ENCODE peak calls at places on chromosome 4, in four cellular contexts. R is cardiac muscle cell, B is fibroblast of lung, T is heart left ventricle. O is an unnamed sample.

GRCh38 chr4:99324978-99325377 is 3.8 kb upstream of the ADH1B start:
- DNase-seq in R (peak; percentile 95), B (peak; percentile 17), T (peak; percentile 60), O (no peak)

GRCh38 chr4:114316789-114317188 is 281.8 kb upstream of the UGT8 start:
- DNase-seq in R (no peak), B (no peak), T (no peak), O (no peak)

GRCh38 chr4:48032721-48033120 is 16.1 kb downstream of the NIPAL1 start:
- DNase-seq in R (peak; percentile 27), B (peak; percentile 6), T (no peak), O (no peak)

GRCh38 chr4:140743194-140743931 is 12.8 kb downstream of the TBC1D9 start:
- DNase-seq in R (no peak), B (peak; percentile 54), T (no peak), O (no peak)

GRCh38 chr4:165324203-165324917 is 3.1 kb upstream of the MSMO1 start:
- DNase-seq in R (no peak), B (no peak), T (no peak), O (no peak)

GRCh38 chr4:94253036-94253435 is 45.4 kb downstream of the SMARCAD1 start:
- DNase-seq in R (no peak), B (peak; percentile 33), T (no peak), O (no peak)

GRCh38 chr4:7546152-7546808 is 111.5 kb upstream of the PSAPL1 start:
- DNase-seq in R (no peak), B (no peak), T (no peak), O (no peak)

GRCh38 chr4:127196656-127197352 is 436.0 kb upstream of the INTU start:
- DNase-seq in R (no peak), B (no peak), T (peak; percentile 25), O (no peak)

GRCh38 chr4:793941-794621 is 31.8 kb downstream of the CPLX1 start:
- DNase-seq in R (no peak), B (peak; percentile 18), T (no peak), O (no peak)

GRCh38 chr4:173910911-173911310 is 372.6 kb downstream of the FBXO8 start:
- DNase-seq in R (no peak), B (no peak), T (no peak), O (no peak)

GRCh38 chr4:43132010-43132582 is 239.6 kb downstream of the GRXCR1 start:
- DNase-seq in R (peak; percentile 79), B (peak; percentile 65), T (peak; percentile 14), O (no peak)

GRCh38 chr4:130479020-130479419 is 1383.1 kb downstream of the C4orf33 start:
- DNase-seq in R (peak; percentile 36), B (peak; percentile 8), T (no peak), O (no peak)

GRCh38 chr4:1312821-1313640 is 23.3 kb downstream of the MAEA start:
- DNase-seq in R (no peak), B (no peak), T (no peak), O (no peak)

GRCh38 chr4:177499537-177499936 is 57.3 kb upstream of the AGA start:
- DNase-seq in R (no peak), B (no peak), T (no peak), O (no peak)

GRCh38 chr4:183797041-183797444 is 108.1 kb upstream of the STOX2 start:
- DNase-seq in R (no peak), B (no peak), T (peak; percentile 51), O (no peak)

GRCh38 chr4:119823891-119824290 is 195.3 kb upstream of the PDE5A start:
- DNase-seq in R (no peak), B (no peak), T (no peak), O (no peak)

GRCh38 chr4:7518871-7519637 is 84.3 kb upstream of the PSAPL1 start:
- DNase-seq in R (no peak), B (no peak), T (peak; percentile 69), O (no peak)

GRCh38 chr4:71184195-71184781 is 154.5 kb upstream of the SLC4A4 start:
- DNase-seq in R (peak; percentile 70), B (peak; percentile 69), T (peak; percentile 12), O (no peak)

GRCh38 chr4:73066928-73067327 is 2.6 kb downstream of the COX18 start:
- DNase-seq in R (no peak), B (no peak), T (no peak), O (no peak)

GRCh38 chr4:4599886-4600285 is 58.0 kb upstream of the STX18 start:
- DNase-seq in R (no peak), B (no peak), T (no peak), O (no peak)

GRCh38 chr4:82201805-82202636 is 171.8 kb downstream of the HNRNPD start:
- DNase-seq in R (peak; percentile 78), B (peak; percentile 20), T (peak; percentile 10), O (no peak)

GRCh38 chr4:142440093-142440492 is 406.0 kb downstream of the INPP4B start:
- DNase-seq in R (no peak), B (peak; percentile 47), T (no peak), O (no peak)

GRCh38 chr4:3263053-3263958 is 14.3 kb downstream of the MSANTD1 start:
- DNase-seq in R (no peak), B (no peak), T (peak; percentile 4), O (peak; percentile 47)

GRCh38 chr4:145076473-145076855 is 21.5 kb downstream of the ANAPC10 start:
- DNase-seq in R (no peak), B (peak; percentile 41), T (no peak), O (no peak)

GRCh38 chr4:153223418-153223792 is 19.2 kb downstream of the TRIM2 start:
- DNase-seq in R (peak; percentile 32), B (no peak), T (no peak), O (no peak)

GRCh38 chr4:25234390-25235367 is 846 bp downstream of the PI4K2B start:
- DNase-seq in R (peak; percentile 86), B (peak; percentile 78), T (peak; percentile 37), O (peak; percentile 79)

GRCh38 chr4:73599182-73599581 is 21.1 kb downstream of the RASSF6 start:
- DNase-seq in R (peak; percentile 78), B (peak; percentile 75), T (no peak), O (no peak)

GRCh38 chr4:70768301-70768948 is 46.7 kb downstream of the RUFY3 start:
- DNase-seq in R (no peak), B (peak; percentile 45), T (no peak), O (no peak)

GRCh38 chr4:38572798-38573197 is 91.2 kb upstream of the KLF3 start:
- DNase-seq in R (peak; percentile 51), B (no peak), T (no peak), O (no peak)

GRCh38 chr4:38576767-38577166 is 87.2 kb upstream of the KLF3 start:
- DNase-seq in R (no peak), B (no peak), T (no peak), O (no peak)

GRCh38 chr4:38577482-38577881 is 86.5 kb upstream of the KLF3 start:
- DNase-seq in R (no peak), B (no peak), T (no peak), O (no peak)

GRCh38 chr4:38570647-38571326 is 93.2 kb upstream of the KLF3 start:
- DNase-seq in R (no peak), B (no peak), T (no peak), O (no peak)

GRCh38 chr4:38574559-38575333 is 89.3 kb upstream of the KLF3 start:
- DNase-seq in R (no peak), B (no peak), T (no peak), O (no peak)
- H3K27ac ChIP-seq in R (no peak overlapping the region), B (no peak overlapping the region), T (no peak overlapping the region), O (no peak overlapping the region)

GRCh38 chr4:74665346-74665745 is 129.0 kb downstream of the BTC start:
- DNase-seq in R (no peak), B (no peak), T (no peak), O (no peak)

GRCh38 chr4:74667438-74667837 is 126.9 kb downstream of the BTC start:
- DNase-seq in R (no peak), B (no peak), T (no peak), O (no peak)

GRCh38 chr4:74669702-74670101 is 124.6 kb downstream of the BTC start:
- DNase-seq in R (no peak), B (no peak), T (no peak), O (no peak)

GRCh38 chr4:74670583-74670982 is 123.7 kb downstream of the BTC start:
- DNase-seq in R (peak; percentile 18), B (no peak), T (no peak), O (no peak)

DNA sequence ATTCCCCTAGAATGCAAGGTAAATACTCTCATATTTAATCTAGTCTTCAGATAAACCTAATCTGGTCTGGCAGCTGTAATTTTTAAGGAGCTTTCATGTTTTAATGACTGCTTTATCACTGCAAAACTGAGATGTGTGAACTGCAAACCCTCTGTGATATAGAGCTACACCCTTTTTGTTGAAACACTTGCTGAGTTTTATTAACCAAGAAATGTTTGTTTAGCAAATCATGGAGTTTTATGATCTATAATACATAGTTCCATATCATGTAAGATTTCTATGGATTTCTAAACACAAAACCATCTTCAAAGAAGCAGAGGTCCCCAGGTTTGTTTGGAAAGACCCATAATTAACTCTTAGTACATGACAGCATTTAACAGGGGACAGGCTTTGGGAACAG is 126.4 kb downstream of the BTC start:
- DNase-seq in R (no peak), B (no peak), T (no peak), O (no peak)
- H3K4me3 ChIP-seq in R (no peak overlapping the region), B (no peak overlapping the region), T (no peak overlapping the region), O (no peak overlapping the region)

DNA sequence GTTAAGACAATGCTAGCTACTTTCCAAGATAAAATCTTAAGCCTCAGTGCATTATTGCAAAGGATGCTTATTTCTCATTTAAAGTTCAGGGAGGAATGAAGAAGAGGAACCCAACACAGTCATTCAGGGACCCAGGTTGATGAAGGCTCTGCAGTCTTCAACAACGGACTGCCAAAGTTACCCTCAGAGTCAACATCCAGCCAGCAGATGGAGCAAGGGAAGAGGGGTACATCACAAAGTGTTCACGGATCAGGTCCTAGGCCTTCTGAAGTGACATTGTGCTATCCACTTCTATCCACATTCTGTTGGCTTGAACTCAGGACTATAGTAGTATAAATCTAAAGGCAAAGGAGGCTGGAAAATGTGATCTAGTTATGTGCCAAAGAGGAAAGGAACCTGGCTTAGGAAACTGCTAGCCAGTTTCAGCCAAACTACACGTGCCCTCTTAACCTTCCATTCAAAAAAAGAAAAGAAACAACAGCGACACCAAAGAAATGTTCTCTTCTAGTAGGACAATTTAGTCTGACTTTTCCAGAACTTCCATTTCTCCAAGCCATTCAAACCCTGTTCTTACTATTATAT is 28.8 kb downstream of the NKX6-1 start:
- DNase-seq in R (no peak), B (no peak), T (no peak), O (no peak)
- TF ChIP-seq CTCF in R (peak; percentile 2), B (peak; percentile 20), T (no peak), O (no peak)

GRCh38 chr4:62528874-62529273 is 1328.7 kb downstream of the ADGRL3 start:
- DNase-seq in R (peak; percentile 1), B (no peak), T (no peak), O (no peak)
- H3K27ac ChIP-seq in R (no peak overlapping the region), B (no peak overlapping the region), T (no peak overlapping the region), O (no peak overlapping the region)